ENCODE peak calls at places on chromosome 18, in ten cellular contexts. D is colonic mucosa, E is brain microvascular endothelial cell, V is dorsolateral prefrontal cortex, F is HFF-Myc, P is AG09319, T is uterus, Z is hepatocyte, Y is RWPE1, Q is GM10248. L is an unnamed sample.
A peak's percentile ranks its signal among the peaks of the same experiment; 100 is the strongest.

GRCh38 chr18:55546873-55547704 is 40.9 kb downstream of the TCF4 start:
- DNase-seq in D (peak; percentile 20), E (peak; percentile 61), V (peak; percentile 51), F (peak; percentile 19), P (peak; percentile 10), T (peak; percentile 39), Z (peak; percentile 32), Y (no peak), Q (no peak), L (no peak)

GRCh38 chr18:46174317-46175039 is 70.3 kb downstream of the HAUS1 start:
- DNase-seq in D (peak; percentile 33), E (peak; percentile 15), V (peak; percentile 35), F (no peak), P (no peak), T (peak; percentile 17), Z (peak; percentile 75), Y (peak; percentile 32), Q (peak; percentile 62), L (peak; percentile 71)

GRCh38 chr18:31551883-31552282 is 39.8 kb upstream of the TTR start:
- DNase-seq in D (no peak), E (no peak), V (no peak), F (no peak), P (no peak), T (no peak), Z (no peak), Y (no peak), Q (no peak), L (no peak)

GRCh38 chr18:80009661-80010550 is 21.5 kb upstream of the TXNL4A start:
- DNase-seq in D (no peak), E (peak; percentile 93), V (no peak), F (peak; percentile 89), P (peak; percentile 86), T (peak; percentile 56), Z (peak; percentile 54), Y (peak; percentile 91), Q (no peak), L (no peak)

GRCh38 chr18:34921811-34922385 is 119.3 kb upstream of the MAPRE2 start:
- DNase-seq in D (no peak), E (no peak), V (no peak), F (no peak), P (no peak), T (no peak), Z (no peak), Y (no peak), Q (no peak), L (no peak)

GRCh38 chr18:75854808-75855207 is 427.3 kb upstream of the SMIM21 start:
- DNase-seq in D (no peak), E (no peak), V (no peak), F (no peak), P (no peak), T (no peak), Z (no peak), Y (no peak), Q (no peak), L (no peak)

GRCh38 chr18:70491734-70492348 is 203.0 kb downstream of the SOCS6 start:
- DNase-seq in D (peak; percentile 76), E (peak; percentile 31), V (peak; percentile 61), F (peak; percentile 14), P (no peak), T (no peak), Z (peak; percentile 67), Y (peak; percentile 15), Q (peak; percentile 41), L (peak; percentile 61)

GRCh38 chr18:59265246-59266018 is 7.8 kb downstream of the RAX start:
- DNase-seq in D (no peak), E (no peak), V (no peak), F (no peak), P (no peak), T (no peak), Z (no peak), Y (peak; percentile 33), Q (peak; percentile 65), L (peak; percentile 65)

GRCh38 chr18:12946549-12947354 is 1.1 kb upstream of the SEH1L start:
- DNase-seq in D (peak; percentile 62), E (peak; percentile 72), V (no peak), F (peak; percentile 88), P (peak; percentile 94), T (peak; percentile 58), Z (peak; percentile 62), Y (peak; percentile 46), Q (no peak), L (no peak)

GRCh38 chr18:24333116-24333515 is 64.5 kb downstream of the OSBPL1A start:
- DNase-seq in D (no peak), E (no peak), V (no peak), F (no peak), P (no peak), T (no peak), Z (no peak), Y (no peak), Q (no peak), L (no peak)

GRCh38 chr18:23992119-23992940 is 22.2 kb upstream of the TTC39C start:
- DNase-seq in D (no peak), E (no peak), V (peak; percentile 57), F (no peak), P (no peak), T (no peak), Z (no peak), Y (peak; percentile 55), Q (no peak), L (no peak)

DNA sequence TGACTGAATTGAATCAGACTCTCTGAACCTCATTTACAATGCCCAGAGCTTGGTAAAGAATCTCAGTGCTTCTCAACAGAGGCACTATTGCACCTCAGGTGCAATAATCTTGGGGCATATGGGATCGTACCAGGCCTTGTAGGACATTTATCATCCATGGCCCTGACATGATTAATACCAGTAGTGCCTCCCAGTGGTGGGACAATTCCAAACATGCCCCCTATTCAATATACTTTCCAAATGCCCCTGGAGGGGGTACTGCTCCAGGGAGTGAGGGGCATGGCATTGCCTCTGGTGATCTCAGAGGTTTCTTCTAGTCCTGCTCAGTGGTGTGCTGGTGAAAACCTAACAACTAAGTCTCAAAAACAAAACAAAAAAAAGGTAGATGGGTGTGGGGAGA is 174.9 kb upstream of the SMAD2 start:
- DNase-seq in D (no peak), E (no peak), V (no peak), F (no peak), P (no peak), T (no peak), Z (no peak), Y (no peak), Q (no peak), L (no peak)
- TF ChIP-seq CTCF in D (no peak), E (no peak), V (no peak), F (no peak), P (no peak), T (no peak), Z (no peak), Y (no peak), Q (no peak), L (no peak)

DNA sequence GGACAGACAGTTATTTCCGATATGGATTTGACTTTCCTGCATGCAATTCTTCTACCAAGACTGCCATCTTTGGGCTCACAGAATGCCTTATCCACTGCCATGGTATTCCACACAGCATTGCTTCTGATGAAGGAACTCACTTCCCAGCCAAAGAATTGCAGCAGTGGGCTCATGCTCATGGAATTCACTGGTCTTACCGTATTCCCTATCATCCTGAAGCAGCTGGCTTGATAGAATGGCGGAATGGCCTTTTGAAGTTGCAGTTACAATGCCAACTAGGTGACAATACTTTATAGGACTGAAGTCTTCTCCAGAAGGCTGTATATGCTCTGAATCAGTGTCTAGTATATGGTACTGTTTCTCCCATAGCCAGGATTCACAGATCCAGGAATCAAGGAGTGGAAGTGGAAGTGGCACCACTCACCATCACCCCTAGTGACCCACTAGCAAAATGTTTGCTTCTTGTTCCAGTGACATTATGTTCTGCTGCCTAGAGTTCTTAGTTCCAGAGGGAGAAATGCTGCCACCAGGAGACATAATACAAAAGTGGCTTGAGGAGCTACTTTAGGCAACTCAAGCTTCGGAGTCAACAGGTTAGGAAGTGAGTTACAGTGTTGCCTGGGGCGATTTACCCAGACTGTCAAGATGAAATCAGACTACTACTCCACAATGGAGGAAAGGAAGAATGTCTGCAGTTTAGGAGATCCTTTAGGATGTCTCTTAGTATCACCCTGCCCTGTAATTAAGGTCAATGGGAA is 23.8 kb upstream of the SMAD4 start:
- DNase-seq in D (no peak), E (no peak), V (no peak), F (no peak), P (no peak), T (no peak), Z (no peak), Y (no peak), Q (no peak), L (no peak)
- TF ChIP-seq CTCF in D (no peak), E (no peak), V (no peak), F (no peak), P (no peak), T (no peak), Z (no peak), Y (no peak), Q (no peak), L (no peak)

GRCh38 chr18:7341581-7342337 is 110.9 kb downstream of the LRRC30 start:
- DNase-seq in D (no peak), E (no peak), V (no peak), F (no peak), P (no peak), T (no peak), Z (no peak), Y (no peak), Q (no peak), L (no peak)
- TF ChIP-seq CTCF in D (no peak), E (no peak), V (no peak), F (no peak), P (no peak), T (no peak), Z (no peak), Y (no peak), Q (no peak), L (no peak)

GRCh38 chr18:670456-670996 is 13.1 kb downstream of the TYMS start:
- DNase-seq in D (no peak), E (no peak), V (no peak), F (no peak), P (no peak), T (no peak), Z (no peak), Y (no peak), Q (no peak), L (no peak)

GRCh38 chr18:673317-673716 is 15.9 kb downstream of the TYMS start:
- DNase-seq in D (no peak), E (no peak), V (no peak), F (no peak), P (no peak), T (no peak), Z (no peak), Y (no peak), Q (no peak), L (no peak)

GRCh38 chr18:673769-674168 is 16.3 kb downstream of the TYMS start:
- DNase-seq in D (no peak), E (no peak), V (no peak), F (no peak), P (no peak), T (no peak), Z (no peak), Y (no peak), Q (no peak), L (no peak)

GRCh38 chr18:669077-669476 is 11.6 kb downstream of the TYMS start:
- DNase-seq in D (no peak), E (no peak), V (no peak), F (no peak), P (no peak), T (no peak), Z (no peak), Y (no peak), Q (no peak), L (no peak)

DNA sequence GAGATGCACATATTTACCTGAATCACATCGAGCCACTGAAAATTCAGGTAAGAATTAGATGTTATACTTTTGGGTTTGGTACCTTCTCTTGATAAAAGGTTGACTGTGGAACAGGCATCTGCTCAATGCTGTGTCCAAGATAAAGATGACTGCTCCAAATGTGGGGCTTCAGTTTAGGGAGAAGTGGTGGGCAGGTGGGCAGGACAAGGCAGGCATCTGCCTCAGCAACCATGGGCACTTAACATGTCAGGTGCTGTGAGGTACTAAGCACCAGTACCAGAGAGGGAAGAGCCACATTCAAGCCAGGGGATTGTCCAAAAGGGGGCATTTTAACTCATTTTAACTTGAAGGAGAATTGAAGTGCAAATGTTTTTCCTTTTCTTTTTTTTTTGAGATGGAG is 14.0 kb downstream of the TYMS start:
- DNase-seq in D (no peak), E (no peak), V (no peak), F (no peak), P (no peak), T (no peak), Z (no peak), Y (no peak), Q (no peak), L (no peak)
- TF ChIP-seq CTCF in D (no peak), E (no peak), V (no peak), F (no peak), P (no peak), T (no peak), Z (no peak), Y (no peak), Q (no peak), L (no peak)

L was measured in GM13977.